ENCODE peak calls at places on chromosomes 4 and X, in ten cellular contexts. One of them, this sample, is unnamed.

GRCh38 chr4:2818351-2818939 is 25.2 kb upstream of the ADD1 start:
- DNase-seq in AG09309: no peak
- DNase-seq in RKO: no peak
- DNase-seq in HS-5: no peak
- DNase-seq in dorsolateral prefrontal cortex: no peak
- DNase-seq in HT1080: no peak
- DNase-seq in small intestine: no peak
- DNase-seq in HCEC 1CT: no peak
- DNase-seq in activated naive CD8-positive, alpha-beta T cell treated with anti-CD3 and anti-CD28 coated beads, Interleukin-2, amount 50 U/mL, for 24 hours: no peak
- DNase-seq in astrocyte of the spinal cord: no peak
- DNase-seq in this sample: no peak

GRCh38 chrX:21738145-21738949 is 19.6 kb downstream of the SMPX start:
- DNase-seq in HT1080: no peak
- DNase-seq in RKO: no peak
- DNase-seq in astrocyte of the spinal cord: peak
- DNase-seq in small intestine: no peak
- DNase-seq in AG09309: no peak
- DNase-seq in HS-5: no peak
- DNase-seq in dorsolateral prefrontal cortex: no peak
- DNase-seq in HCEC 1CT: no peak
- DNase-seq in activated naive CD8-positive, alpha-beta T cell treated with anti-CD3 and anti-CD28 coated beads, Interleukin-2, amount 50 U/mL, for 24 hours: no peak
- DNase-seq in this sample: no peak

GRCh38 chr4:4694296-4694772 is 152.5 kb upstream of the STX18 start:
- DNase-seq in small intestine: no peak
- DNase-seq in activated naive CD8-positive, alpha-beta T cell treated with anti-CD3 and anti-CD28 coated beads, Interleukin-2, amount 50 U/mL, for 24 hours: no peak
- DNase-seq in HT1080: peak
- DNase-seq in AG09309: no peak
- DNase-seq in RKO: no peak
- DNase-seq in astrocyte of the spinal cord: no peak
- DNase-seq in HCEC 1CT: peak
- DNase-seq in HS-5: no peak
- DNase-seq in dorsolateral prefrontal cortex: no peak
- DNase-seq in this sample: no peak

GRCh38 chr4:54172156-54172555 is 56.9 kb upstream of the PDGFRA start:
- DNase-seq in HS-5: no peak
- DNase-seq in astrocyte of the spinal cord: no peak
- DNase-seq in HCEC 1CT: no peak
- DNase-seq in AG09309: no peak
- DNase-seq in RKO: no peak
- DNase-seq in dorsolateral prefrontal cortex: no peak
- DNase-seq in small intestine: no peak
- DNase-seq in HT1080: no peak
- DNase-seq in activated naive CD8-positive, alpha-beta T cell treated with anti-CD3 and anti-CD28 coated beads, Interleukin-2, amount 50 U/mL, for 24 hours: no peak
- DNase-seq in this sample: no peak

GRCh38 chr4:1048781-1049590 is 37.6 kb downstream of the FGFRL1 start:
- DNase-seq in HCEC 1CT: no peak
- DNase-seq in RKO: no peak
- DNase-seq in small intestine: no peak
- DNase-seq in HT1080: peak
- DNase-seq in dorsolateral prefrontal cortex: no peak
- DNase-seq in HS-5: no peak
- DNase-seq in AG09309: no peak
- DNase-seq in activated naive CD8-positive, alpha-beta T cell treated with anti-CD3 and anti-CD28 coated beads, Interleukin-2, amount 50 U/mL, for 24 hours: no peak
- DNase-seq in astrocyte of the spinal cord: no peak
- DNase-seq in this sample: no peak

GRCh38 chr4:109025471-109026076 is 262.7 kb upstream of the ETNPPL start:
- DNase-seq in HT1080: no peak
- DNase-seq in AG09309: no peak
- DNase-seq in HCEC 1CT: no peak
- DNase-seq in astrocyte of the spinal cord: no peak
- DNase-seq in dorsolateral prefrontal cortex: no peak
- DNase-seq in activated naive CD8-positive, alpha-beta T cell treated with anti-CD3 and anti-CD28 coated beads, Interleukin-2, amount 50 U/mL, for 24 hours: no peak
- DNase-seq in RKO: no peak
- DNase-seq in small intestine: no peak
- DNase-seq in HS-5: no peak
- DNase-seq in this sample: no peak

GRCh38 chr4:76489799-76490176 is 54.8 kb downstream of the SHROOM3 start:
- DNase-seq in small intestine: no peak
- DNase-seq in astrocyte of the spinal cord: peak
- DNase-seq in HS-5: no peak
- DNase-seq in AG09309: no peak
- DNase-seq in dorsolateral prefrontal cortex: no peak
- DNase-seq in HCEC 1CT: no peak
- DNase-seq in HT1080: no peak
- DNase-seq in RKO: no peak
- DNase-seq in activated naive CD8-positive, alpha-beta T cell treated with anti-CD3 and anti-CD28 coated beads, Interleukin-2, amount 50 U/mL, for 24 hours: no peak
- DNase-seq in this sample: no peak

GRCh38 chrX:110383414-110383813 is 24.8 kb downstream of the RTL9 start:
- DNase-seq in AG09309: peak
- DNase-seq in dorsolateral prefrontal cortex: no peak
- DNase-seq in astrocyte of the spinal cord: peak
- DNase-seq in HCEC 1CT: peak
- DNase-seq in RKO: no peak
- DNase-seq in HS-5: peak
- DNase-seq in activated naive CD8-positive, alpha-beta T cell treated with anti-CD3 and anti-CD28 coated beads, Interleukin-2, amount 50 U/mL, for 24 hours: no peak
- DNase-seq in small intestine: no peak
- DNase-seq in HT1080: peak
- DNase-seq in this sample: no peak

GRCh38 chr4:84913176-84913575 is 53.3 kb downstream of the WDFY3 start:
- DNase-seq in HS-5: no peak
- DNase-seq in HT1080: no peak
- DNase-seq in HCEC 1CT: no peak
- DNase-seq in activated naive CD8-positive, alpha-beta T cell treated with anti-CD3 and anti-CD28 coated beads, Interleukin-2, amount 50 U/mL, for 24 hours: no peak
- DNase-seq in RKO: no peak
- DNase-seq in AG09309: no peak
- DNase-seq in dorsolateral prefrontal cortex: no peak
- DNase-seq in astrocyte of the spinal cord: no peak
- DNase-seq in small intestine: no peak
- DNase-seq in this sample: no peak

GRCh38 chrX:130039847-130040246 is 57.4 kb downstream of the BCORL1 start:
- DNase-seq in HCEC 1CT: no peak
- DNase-seq in activated naive CD8-positive, alpha-beta T cell treated with anti-CD3 and anti-CD28 coated beads, Interleukin-2, amount 50 U/mL, for 24 hours: no peak
- DNase-seq in astrocyte of the spinal cord: no peak
- DNase-seq in HS-5: no peak
- DNase-seq in small intestine: no peak
- DNase-seq in HT1080: no peak
- DNase-seq in dorsolateral prefrontal cortex: no peak
- DNase-seq in AG09309: no peak
- DNase-seq in RKO: no peak
- DNase-seq in this sample: no peak

GRCh38 chr4:173517781-173518371 is 12.2 kb downstream of the HAND2 start:
- DNase-seq in RKO: no peak
- DNase-seq in HS-5: no peak
- DNase-seq in astrocyte of the spinal cord: no peak
- DNase-seq in HT1080: no peak
- DNase-seq in activated naive CD8-positive, alpha-beta T cell treated with anti-CD3 and anti-CD28 coated beads, Interleukin-2, amount 50 U/mL, for 24 hours: no peak
- DNase-seq in dorsolateral prefrontal cortex: no peak
- DNase-seq in AG09309: no peak
- DNase-seq in HCEC 1CT: no peak
- DNase-seq in small intestine: peak
- DNase-seq in this sample: no peak

GRCh38 chr4:184262901-184263300 is 45.2 kb upstream of the ENPP6 start:
- DNase-seq in small intestine: no peak
- DNase-seq in astrocyte of the spinal cord: no peak
- DNase-seq in RKO: peak
- DNase-seq in activated naive CD8-positive, alpha-beta T cell treated with anti-CD3 and anti-CD28 coated beads, Interleukin-2, amount 50 U/mL, for 24 hours: no peak
- DNase-seq in HS-5: no peak
- DNase-seq in HCEC 1CT: no peak
- DNase-seq in HT1080: peak
- DNase-seq in AG09309: no peak
- DNase-seq in dorsolateral prefrontal cortex: no peak
- DNase-seq in this sample: no peak

GRCh38 chr4:144583658-144584057 is 62.3 kb upstream of the HHIP start:
- DNase-seq in HCEC 1CT: no peak
- DNase-seq in AG09309: peak
- DNase-seq in HS-5: no peak
- DNase-seq in RKO: no peak
- DNase-seq in dorsolateral prefrontal cortex: no peak
- DNase-seq in activated naive CD8-positive, alpha-beta T cell treated with anti-CD3 and anti-CD28 coated beads, Interleukin-2, amount 50 U/mL, for 24 hours: no peak
- DNase-seq in HT1080: peak
- DNase-seq in astrocyte of the spinal cord: peak
- DNase-seq in small intestine: no peak
- DNase-seq in this sample: no peak

GRCh38 chrX:129939986-129940385 is 34.0 kb downstream of the UTP14A start:
- DNase-seq in astrocyte of the spinal cord: no peak
- DNase-seq in dorsolateral prefrontal cortex: no peak
- DNase-seq in HS-5: no peak
- DNase-seq in HCEC 1CT: no peak
- DNase-seq in AG09309: no peak
- DNase-seq in RKO: no peak
- DNase-seq in activated naive CD8-positive, alpha-beta T cell treated with anti-CD3 and anti-CD28 coated beads, Interleukin-2, amount 50 U/mL, for 24 hours: no peak
- DNase-seq in HT1080: no peak
- DNase-seq in small intestine: no peak
- DNase-seq in this sample: no peak

GRCh38 chr4:130025701-130026100 is 929.7 kb downstream of the C4orf33 start:
- DNase-seq in AG09309: no peak
- DNase-seq in HS-5: no peak
- DNase-seq in activated naive CD8-positive, alpha-beta T cell treated with anti-CD3 and anti-CD28 coated beads, Interleukin-2, amount 50 U/mL, for 24 hours: no peak
- DNase-seq in small intestine: no peak
- DNase-seq in dorsolateral prefrontal cortex: no peak
- DNase-seq in HCEC 1CT: no peak
- DNase-seq in astrocyte of the spinal cord: no peak
- DNase-seq in RKO: no peak
- DNase-seq in HT1080: no peak
- DNase-seq in this sample: no peak

GRCh38 chr4:9800878-9801277 is 19.4 kb downstream of the DRD5 start:
- DNase-seq in HT1080: no peak
- DNase-seq in RKO: no peak
- DNase-seq in HCEC 1CT: no peak
- DNase-seq in HS-5: no peak
- DNase-seq in activated naive CD8-positive, alpha-beta T cell treated with anti-CD3 and anti-CD28 coated beads, Interleukin-2, amount 50 U/mL, for 24 hours: no peak
- DNase-seq in AG09309: no peak
- DNase-seq in astrocyte of the spinal cord: no peak
- DNase-seq in dorsolateral prefrontal cortex: no peak
- DNase-seq in small intestine: no peak
- DNase-seq in this sample: no peak

GRCh38 chr4:40168070-40168469 is 28.8 kb upstream of the RHOH start:
- DNase-seq in dorsolateral prefrontal cortex: no peak
- DNase-seq in HCEC 1CT: no peak
- DNase-seq in RKO: no peak
- DNase-seq in activated naive CD8-positive, alpha-beta T cell treated with anti-CD3 and anti-CD28 coated beads, Interleukin-2, amount 50 U/mL, for 24 hours: no peak
- DNase-seq in AG09309: no peak
- DNase-seq in HT1080: no peak
- DNase-seq in HS-5: no peak
- DNase-seq in astrocyte of the spinal cord: no peak
- DNase-seq in small intestine: no peak
- DNase-seq in this sample: no peak

GRCh38 chr4:72442715-72443114 is 126.3 kb downstream of the ADAMTS3 start:
- DNase-seq in astrocyte of the spinal cord: no peak
- DNase-seq in small intestine: no peak
- DNase-seq in dorsolateral prefrontal cortex: no peak
- DNase-seq in HS-5: no peak
- DNase-seq in HT1080: peak
- DNase-seq in HCEC 1CT: no peak
- DNase-seq in RKO: no peak
- DNase-seq in activated naive CD8-positive, alpha-beta T cell treated with anti-CD3 and anti-CD28 coated beads, Interleukin-2, amount 50 U/mL, for 24 hours: no peak
- DNase-seq in AG09309: no peak
- DNase-seq in this sample: no peak

GRCh38 chr4:150308824-150309472 is 230.7 kb downstream of the DCLK2 start:
- DNase-seq in AG09309: no peak
- DNase-seq in HCEC 1CT: peak
- DNase-seq in small intestine: no peak
- DNase-seq in astrocyte of the spinal cord: peak
- DNase-seq in RKO: peak
- DNase-seq in HT1080: peak
- DNase-seq in dorsolateral prefrontal cortex: no peak
- DNase-seq in HS-5: no peak
- DNase-seq in activated naive CD8-positive, alpha-beta T cell treated with anti-CD3 and anti-CD28 coated beads, Interleukin-2, amount 50 U/mL, for 24 hours: no peak
- DNase-seq in this sample: no peak

GRCh38 chr4:23966720-23967119 is 76.9 kb upstream of the PPARGC1A start:
- DNase-seq in HT1080: no peak
- DNase-seq in dorsolateral prefrontal cortex: no peak
- DNase-seq in RKO: no peak
- DNase-seq in activated naive CD8-positive, alpha-beta T cell treated with anti-CD3 and anti-CD28 coated beads, Interleukin-2, amount 50 U/mL, for 24 hours: no peak
- DNase-seq in small intestine: peak
- DNase-seq in AG09309: no peak
- DNase-seq in HS-5: no peak
- DNase-seq in HCEC 1CT: no peak
- DNase-seq in astrocyte of the spinal cord: no peak
- DNase-seq in this sample: no peak

GRCh38 chrX:57587607-57588006 is 4.2 kb upstream of the ZXDB start:
- DNase-seq in dorsolateral prefrontal cortex: no peak
- DNase-seq in HS-5: no peak
- DNase-seq in astrocyte of the spinal cord: no peak
- DNase-seq in HT1080: no peak
- DNase-seq in RKO: no peak
- DNase-seq in HCEC 1CT: no peak
- DNase-seq in AG09309: no peak
- DNase-seq in activated naive CD8-positive, alpha-beta T cell treated with anti-CD3 and anti-CD28 coated beads, Interleukin-2, amount 50 U/mL, for 24 hours: no peak
- DNase-seq in small intestine: no peak
- DNase-seq in this sample: no peak

GRCh38 chr4:43048570-43048969 is 156.1 kb downstream of the GRXCR1 start:
- DNase-seq in dorsolateral prefrontal cortex: no peak
- DNase-seq in RKO: no peak
- DNase-seq in astrocyte of the spinal cord: no peak
- DNase-seq in HCEC 1CT: no peak
- DNase-seq in activated naive CD8-positive, alpha-beta T cell treated with anti-CD3 and anti-CD28 coated beads, Interleukin-2, amount 50 U/mL, for 24 hours: no peak
- DNase-seq in HT1080: peak
- DNase-seq in AG09309: no peak
- DNase-seq in HS-5: no peak
- DNase-seq in small intestine: no peak
- DNase-seq in this sample: no peak

GRCh38 chrX:22349116-22349515 is 76.4 kb downstream of the CBLL2 start:
- DNase-seq in HCEC 1CT: no peak
- DNase-seq in HT1080: no peak
- DNase-seq in small intestine: no peak
- DNase-seq in AG09309: no peak
- DNase-seq in dorsolateral prefrontal cortex: no peak
- DNase-seq in HS-5: no peak
- DNase-seq in RKO: no peak
- DNase-seq in astrocyte of the spinal cord: no peak
- DNase-seq in activated naive CD8-positive, alpha-beta T cell treated with anti-CD3 and anti-CD28 coated beads, Interleukin-2, amount 50 U/mL, for 24 hours: no peak
- DNase-seq in this sample: no peak

GRCh38 chr4:85864806-85865205 is 389.9 kb downstream of the ARHGAP24 start:
- DNase-seq in RKO: no peak
- DNase-seq in AG09309: no peak
- DNase-seq in astrocyte of the spinal cord: no peak
- DNase-seq in activated naive CD8-positive, alpha-beta T cell treated with anti-CD3 and anti-CD28 coated beads, Interleukin-2, amount 50 U/mL, for 24 hours: no peak
- DNase-seq in HS-5: no peak
- DNase-seq in HT1080: no peak
- DNase-seq in HCEC 1CT: no peak
- DNase-seq in dorsolateral prefrontal cortex: no peak
- DNase-seq in small intestine: no peak
- DNase-seq in this sample: no peak

GRCh38 chr4:98728433-98728832 is 70.0 kb upstream of the TSPAN5 start:
- DNase-seq in HS-5: peak
- DNase-seq in HCEC 1CT: peak
- DNase-seq in RKO: no peak
- DNase-seq in activated naive CD8-positive, alpha-beta T cell treated with anti-CD3 and anti-CD28 coated beads, Interleukin-2, amount 50 U/mL, for 24 hours: no peak
- DNase-seq in HT1080: peak
- DNase-seq in small intestine: no peak
- DNase-seq in astrocyte of the spinal cord: peak
- DNase-seq in AG09309: peak
- DNase-seq in dorsolateral prefrontal cortex: no peak
- DNase-seq in this sample: no peak

GRCh38 chr4:53602390-53602789 is 11.1 kb upstream of the LNX1 start:
- DNase-seq in HT1080: no peak
- DNase-seq in HS-5: no peak
- DNase-seq in activated naive CD8-positive, alpha-beta T cell treated with anti-CD3 and anti-CD28 coated beads, Interleukin-2, amount 50 U/mL, for 24 hours: no peak
- DNase-seq in HCEC 1CT: no peak
- DNase-seq in RKO: no peak
- DNase-seq in dorsolateral prefrontal cortex: no peak
- DNase-seq in AG09309: no peak
- DNase-seq in small intestine: no peak
- DNase-seq in astrocyte of the spinal cord: no peak
- DNase-seq in this sample: no peak

GRCh38 chrX:40120838-40121580 is 23.3 kb upstream of the BCOR start:
- DNase-seq in HCEC 1CT: no peak
- DNase-seq in HS-5: no peak
- DNase-seq in HT1080: no peak
- DNase-seq in RKO: no peak
- DNase-seq in dorsolateral prefrontal cortex: no peak
- DNase-seq in astrocyte of the spinal cord: no peak
- DNase-seq in small intestine: no peak
- DNase-seq in AG09309: no peak
- DNase-seq in activated naive CD8-positive, alpha-beta T cell treated with anti-CD3 and anti-CD28 coated beads, Interleukin-2, amount 50 U/mL, for 24 hours: no peak
- DNase-seq in this sample: no peak

GRCh38 chr4:57490520-57490919 is 380.3 kb upstream of the IGFBP7 start:
- DNase-seq in dorsolateral prefrontal cortex: no peak
- DNase-seq in activated naive CD8-positive, alpha-beta T cell treated with anti-CD3 and anti-CD28 coated beads, Interleukin-2, amount 50 U/mL, for 24 hours: no peak
- DNase-seq in HCEC 1CT: no peak
- DNase-seq in RKO: no peak
- DNase-seq in HS-5: no peak
- DNase-seq in HT1080: peak
- DNase-seq in astrocyte of the spinal cord: peak
- DNase-seq in small intestine: no peak
- DNase-seq in AG09309: no peak
- DNase-seq in this sample: peak